ENCODE peak calls at places on chromosomes 2 and 18, in nine cellular contexts. One of them, this sample, is unnamed.

GRCh38 chr2:234481301-234481700 is 15.6 kb downstream of the ARL4C start:
- DNase-seq in adrenal gland: no peak
- DNase-seq in HCT116: no peak
- DNase-seq in fibroblast of the aortic adventitia: no peak
- DNase-seq in skeletal muscle cell: no peak
- DNase-seq in C1 segment of cervical spinal cord: no peak
- DNase-seq in A172: no peak
- DNase-seq in AG08395: no peak
- DNase-seq in KBM-7: no peak
- DNase-seq in this sample: no peak

GRCh38 chr18:27715751-27716150 is 461.2 kb downstream of the CDH2 start:
- DNase-seq in A172: peak
- DNase-seq in fibroblast of the aortic adventitia: no peak
- DNase-seq in skeletal muscle cell: no peak
- DNase-seq in C1 segment of cervical spinal cord: no peak
- DNase-seq in adrenal gland: no peak
- DNase-seq in HCT116: no peak
- DNase-seq in KBM-7: no peak
- DNase-seq in AG08395: no peak
- DNase-seq in this sample: no peak

GRCh38 chr2:122389694-122390093 is 634.2 kb downstream of the TSN start:
- DNase-seq in A172: no peak
- DNase-seq in KBM-7: no peak
- DNase-seq in C1 segment of cervical spinal cord: no peak
- DNase-seq in fibroblast of the aortic adventitia: no peak
- DNase-seq in adrenal gland: no peak
- DNase-seq in skeletal muscle cell: no peak
- DNase-seq in AG08395: no peak
- DNase-seq in HCT116: no peak
- DNase-seq in this sample: no peak

GRCh38 chr18:48879008-48879431 is 71.7 kb downstream of the SMAD7 start:
- DNase-seq in A172: no peak
- DNase-seq in skeletal muscle cell: no peak
- DNase-seq in AG08395: no peak
- DNase-seq in C1 segment of cervical spinal cord: no peak
- DNase-seq in KBM-7: no peak
- DNase-seq in HCT116: no peak
- DNase-seq in adrenal gland: no peak
- DNase-seq in fibroblast of the aortic adventitia: no peak
- DNase-seq in this sample: no peak

GRCh38 chr2:171652411-171652775 is 34.9 kb upstream of the DYNC1I2 start:
- DNase-seq in KBM-7: no peak
- DNase-seq in adrenal gland: peak
- DNase-seq in HCT116: no peak
- DNase-seq in fibroblast of the aortic adventitia: peak
- DNase-seq in A172: no peak
- DNase-seq in C1 segment of cervical spinal cord: no peak
- DNase-seq in skeletal muscle cell: peak
- DNase-seq in AG08395: peak
- DNase-seq in this sample: peak

GRCh38 chr2:174779361-174779928 is 15.2 kb upstream of the CHRNA1 start:
- DNase-seq in AG08395: peak
- DNase-seq in HCT116: no peak
- DNase-seq in KBM-7: no peak
- DNase-seq in fibroblast of the aortic adventitia: no peak
- DNase-seq in C1 segment of cervical spinal cord: no peak
- DNase-seq in A172: peak
- DNase-seq in skeletal muscle cell: no peak
- DNase-seq in adrenal gland: no peak
- DNase-seq in this sample: no peak

GRCh38 chr2:107801498-107801897 is 25.2 kb upstream of the RGPD4 start:
- DNase-seq in skeletal muscle cell: no peak
- DNase-seq in fibroblast of the aortic adventitia: no peak
- DNase-seq in KBM-7: no peak
- DNase-seq in HCT116: no peak
- DNase-seq in adrenal gland: no peak
- DNase-seq in C1 segment of cervical spinal cord: no peak
- DNase-seq in AG08395: no peak
- DNase-seq in A172: no peak
- DNase-seq in this sample: no peak

GRCh38 chr2:225761396-225761795 is 361.9 kb downstream of the NYAP2 start:
- DNase-seq in AG08395: no peak
- DNase-seq in C1 segment of cervical spinal cord: no peak
- DNase-seq in skeletal muscle cell: no peak
- DNase-seq in adrenal gland: no peak
- DNase-seq in A172: no peak
- DNase-seq in fibroblast of the aortic adventitia: peak
- DNase-seq in HCT116: no peak
- DNase-seq in KBM-7: no peak
- DNase-seq in this sample: no peak

GRCh38 chr2:2845267-2845666 is 514.2 kb upstream of the MYT1L start:
- DNase-seq in KBM-7: no peak
- DNase-seq in C1 segment of cervical spinal cord: no peak
- DNase-seq in AG08395: no peak
- DNase-seq in adrenal gland: no peak
- DNase-seq in skeletal muscle cell: no peak
- DNase-seq in A172: no peak
- DNase-seq in fibroblast of the aortic adventitia: no peak
- DNase-seq in HCT116: no peak
- DNase-seq in this sample: no peak

GRCh38 chr2:125870264-125870663 is 785.7 kb upstream of the GYPC start:
- DNase-seq in KBM-7: no peak
- DNase-seq in skeletal muscle cell: no peak
- DNase-seq in adrenal gland: no peak
- DNase-seq in AG08395: no peak
- DNase-seq in HCT116: no peak
- DNase-seq in C1 segment of cervical spinal cord: no peak
- DNase-seq in fibroblast of the aortic adventitia: no peak
- DNase-seq in A172: no peak
- DNase-seq in this sample: no peak

GRCh38 chr2:239522002-239522739 is 121.4 kb upstream of the HDAC4 start:
- DNase-seq in KBM-7: no peak
- DNase-seq in A172: no peak
- DNase-seq in fibroblast of the aortic adventitia: no peak
- DNase-seq in HCT116: no peak
- DNase-seq in C1 segment of cervical spinal cord: no peak
- DNase-seq in AG08395: no peak
- DNase-seq in adrenal gland: no peak
- DNase-seq in skeletal muscle cell: no peak
- DNase-seq in this sample: no peak

GRCh38 chr2:48194641-48195040 is 288.3 kb upstream of the FBXO11 start:
- DNase-seq in HCT116: no peak
- DNase-seq in AG08395: no peak
- DNase-seq in KBM-7: no peak
- DNase-seq in skeletal muscle cell: no peak
- DNase-seq in A172: no peak
- DNase-seq in fibroblast of the aortic adventitia: no peak
- DNase-seq in adrenal gland: no peak
- DNase-seq in C1 segment of cervical spinal cord: peak
- DNase-seq in this sample: no peak

GRCh38 chr2:88690591-88691338 is 708 bp upstream of the RPIA start:
- DNase-seq in KBM-7: no peak
- DNase-seq in skeletal muscle cell: no peak
- DNase-seq in AG08395: no peak
- DNase-seq in HCT116: peak
- DNase-seq in C1 segment of cervical spinal cord: peak
- DNase-seq in A172: no peak
- DNase-seq in fibroblast of the aortic adventitia: no peak
- DNase-seq in adrenal gland: peak
- DNase-seq in this sample: no peak

GRCh38 chr18:11567391-11567790 is 42.0 kb upstream of the SLC35G4 start:
- DNase-seq in adrenal gland: no peak
- DNase-seq in C1 segment of cervical spinal cord: no peak
- DNase-seq in AG08395: no peak
- DNase-seq in KBM-7: no peak
- DNase-seq in fibroblast of the aortic adventitia: no peak
- DNase-seq in A172: no peak
- DNase-seq in skeletal muscle cell: no peak
- DNase-seq in HCT116: no peak
- DNase-seq in this sample: no peak

GRCh38 chr2:144827404-144827803 is 307.5 kb upstream of the ZEB2 start:
- DNase-seq in C1 segment of cervical spinal cord: no peak
- DNase-seq in skeletal muscle cell: no peak
- DNase-seq in fibroblast of the aortic adventitia: no peak
- DNase-seq in KBM-7: no peak
- DNase-seq in HCT116: no peak
- DNase-seq in AG08395: no peak
- DNase-seq in adrenal gland: no peak
- DNase-seq in A172: no peak
- DNase-seq in this sample: no peak

GRCh38 chr2:71705171-71705960 is 252.0 kb downstream of the DYSF start:
- DNase-seq in KBM-7: no peak
- DNase-seq in C1 segment of cervical spinal cord: no peak
- DNase-seq in HCT116: no peak
- DNase-seq in adrenal gland: no peak
- DNase-seq in A172: no peak
- DNase-seq in skeletal muscle cell: no peak
- DNase-seq in AG08395: no peak
- DNase-seq in fibroblast of the aortic adventitia: no peak
- DNase-seq in this sample: no peak

GRCh38 chr2:159933727-159934049 is 128.7 kb downstream of the PLA2R1 start:
- DNase-seq in KBM-7: peak
- DNase-seq in fibroblast of the aortic adventitia: peak
- DNase-seq in skeletal muscle cell: no peak
- DNase-seq in A172: no peak
- DNase-seq in adrenal gland: no peak
- DNase-seq in AG08395: no peak
- DNase-seq in C1 segment of cervical spinal cord: no peak
- DNase-seq in HCT116: no peak
- DNase-seq in this sample: no peak

GRCh38 chr18:58668897-58669296 is 2.4 kb upstream of the MALT1 start:
- DNase-seq in A172: peak
- DNase-seq in adrenal gland: no peak
- DNase-seq in skeletal muscle cell: peak
- DNase-seq in C1 segment of cervical spinal cord: no peak
- DNase-seq in AG08395: no peak
- DNase-seq in HCT116: peak
- DNase-seq in fibroblast of the aortic adventitia: no peak
- DNase-seq in KBM-7: peak
- DNase-seq in this sample: no peak

GRCh38 chr18:12726774-12727550 is 24.1 kb downstream of the PSMG2 start:
- DNase-seq in KBM-7: peak
- DNase-seq in skeletal muscle cell: peak
- DNase-seq in fibroblast of the aortic adventitia: peak
- DNase-seq in C1 segment of cervical spinal cord: peak
- DNase-seq in adrenal gland: no peak
- DNase-seq in HCT116: peak
- DNase-seq in A172: peak
- DNase-seq in AG08395: peak
- DNase-seq in this sample: peak

GRCh38 chr2:161208527-161209139 is 48.4 kb downstream of the TANK start:
- DNase-seq in HCT116: peak
- DNase-seq in AG08395: peak
- DNase-seq in adrenal gland: peak
- DNase-seq in fibroblast of the aortic adventitia: peak
- DNase-seq in C1 segment of cervical spinal cord: no peak
- DNase-seq in skeletal muscle cell: peak
- DNase-seq in KBM-7: no peak
- DNase-seq in A172: peak
- DNase-seq in this sample: peak

GRCh38 chr2:85905187-85905666 is 16.4 kb upstream of the ST3GAL5 start:
- DNase-seq in adrenal gland: peak
- DNase-seq in skeletal muscle cell: no peak
- DNase-seq in AG08395: peak
- DNase-seq in fibroblast of the aortic adventitia: peak
- DNase-seq in C1 segment of cervical spinal cord: no peak
- DNase-seq in HCT116: no peak
- DNase-seq in A172: no peak
- DNase-seq in KBM-7: no peak
- DNase-seq in this sample: no peak

GRCh38 chr2:84395819-84396218 is 63.3 kb downstream of the SUCLG1 start:
- DNase-seq in adrenal gland: no peak
- DNase-seq in C1 segment of cervical spinal cord: no peak
- DNase-seq in KBM-7: no peak
- DNase-seq in AG08395: peak
- DNase-seq in A172: peak
- DNase-seq in skeletal muscle cell: peak
- DNase-seq in HCT116: no peak
- DNase-seq in fibroblast of the aortic adventitia: peak
- DNase-seq in this sample: peak

GRCh38 chr2:224910535-224910934 is 131.7 kb downstream of the DOCK10 start:
- DNase-seq in AG08395: no peak
- DNase-seq in adrenal gland: no peak
- DNase-seq in HCT116: no peak
- DNase-seq in skeletal muscle cell: no peak
- DNase-seq in KBM-7: no peak
- DNase-seq in C1 segment of cervical spinal cord: no peak
- DNase-seq in A172: no peak
- DNase-seq in fibroblast of the aortic adventitia: peak
- DNase-seq in this sample: no peak

GRCh38 chr2:55112229-55113016 is 62.2 kb upstream of the RTN4 start:
- DNase-seq in fibroblast of the aortic adventitia: peak
- DNase-seq in skeletal muscle cell: peak
- DNase-seq in AG08395: peak
- DNase-seq in adrenal gland: peak
- DNase-seq in KBM-7: peak
- DNase-seq in HCT116: no peak
- DNase-seq in C1 segment of cervical spinal cord: peak
- DNase-seq in A172: no peak
- DNase-seq in this sample: peak

GRCh38 chr2:228102949-228103348 is 78.5 kb downstream of the SPHKAP start:
- DNase-seq in A172: no peak
- DNase-seq in HCT116: no peak
- DNase-seq in fibroblast of the aortic adventitia: no peak
- DNase-seq in KBM-7: no peak
- DNase-seq in C1 segment of cervical spinal cord: no peak
- DNase-seq in AG08395: no peak
- DNase-seq in adrenal gland: no peak
- DNase-seq in skeletal muscle cell: no peak
- DNase-seq in this sample: no peak

GRCh38 chr2:150272404-150272803 is 215.1 kb downstream of the RND3 start:
- DNase-seq in C1 segment of cervical spinal cord: no peak
- DNase-seq in adrenal gland: no peak
- DNase-seq in skeletal muscle cell: no peak
- DNase-seq in AG08395: no peak
- DNase-seq in fibroblast of the aortic adventitia: no peak
- DNase-seq in HCT116: no peak
- DNase-seq in A172: no peak
- DNase-seq in KBM-7: no peak
- DNase-seq in this sample: no peak

This sample was measured in stromal cell of bone marrow.